ENCODE peak calls at places on chromosomes 1 and 21, in four cellular contexts. A is stimulated activated CD4-positive, alpha-beta T cell treated with anti-CD3 and anti-CD28 coated beads, Interleukin-1b, Interleukin-23, amount 100 ng/mL, for 24 hours; K is NCI-H748 treated with DMSO at 0.1 percent for 48 hours; B is A172. G is an unnamed sample.

GRCh38 chr1:56265205-56265604 is 314.2 kb downstream of the PLPP3 start:
- DNase-seq in A (no peak), K (no peak), B (no peak), G (no peak)

GRCh38 chr1:151716771-151717631 is at the start of gene CELF3:
- DNase-seq in A (no peak), K (peak), B (no peak), G (no peak)

GRCh38 chr1:38699330-38700076 is 160.1 kb downstream of the RRAGC start:
- DNase-seq in A (no peak), K (no peak), B (no peak), G (no peak)

GRCh38 chr1:229664133-229664689 is 38.2 kb downstream of the URB2 start:
- DNase-seq in A (peak), K (no peak), B (peak), G (no peak)

GRCh38 chr1:183222909-183223308 is 36.8 kb downstream of the LAMC2 start:
- DNase-seq in A (no peak), K (no peak), B (no peak), G (no peak)

GRCh38 chr1:67420835-67421492 is 9.2 kb downstream of the SERBP1 start:
- DNase-seq in A (no peak), K (no peak), B (no peak), G (no peak)

GRCh38 chr1:6171546-6172124 is 8.5 kb downstream of the CHD5 start:
- DNase-seq in A (no peak), K (no peak), B (no peak), G (peak)

GRCh38 chr1:221897312-221897711 is 155.4 kb upstream of the DUSP10 start:
- DNase-seq in A (no peak), K (no peak), B (peak), G (no peak)

GRCh38 chr21:45536301-45537081 is 5.7 kb downstream of the SLC19A1 start:
- DNase-seq in A (no peak), K (no peak), B (no peak), G (no peak)

GRCh38 chr21:36727886-36728285 is 29.0 kb downstream of the SIM2 start:
- DNase-seq in A (no peak), K (no peak), B (peak), G (no peak)

GRCh38 chr1:193747579-193747978 is 561.2 kb upstream of the B3GALT2 start:
- DNase-seq in A (no peak), K (no peak), B (peak), G (no peak)

GRCh38 chr1:39332291-39332690 is 127.8 kb downstream of the MACF1 start:
- DNase-seq in A (no peak), K (no peak), B (no peak), G (no peak)

GRCh38 chr1:199010492-199010891 is 371.7 kb downstream of the PTPRC start:
- DNase-seq in A (no peak), K (no peak), B (no peak), G (no peak)

GRCh38 chr1:3314561-3315271 is 139.7 kb upstream of the ARHGEF16 start:
- DNase-seq in A (no peak), K (no peak), B (peak), G (no peak)